ENCODE peak calls at places on chromosome 2, in ten cellular contexts. R is aorta; A is CD8-positive, alpha-beta memory T cell; E is NCI-H2029 treated with DMSO at 0.1 percent for 48 hours; P is CD4-positive, alpha-beta T cell; F is T-helper 2 cell; V is HT-29; M is NCI-H1417; H is A549; B is stimulated activated CD4-positive, alpha-beta T cell treated with anti-CD3 and anti-CD28 coated beads, Interleukin-15, amount 100 ng/mL, for 1 hour. D is an unnamed sample.

GRCh38 chr2:84748339-84748738 is 132.5 kb downstream of the TRABD2A start:
- DNase-seq in R (no peak), A (no peak), E (no peak), P (no peak), F (no peak), V (no peak), M (no peak), H (no peak), B (no peak), D (no peak)

GRCh38 chr2:70978388-70979357 is at the start of gene ANKRD53:
- DNase-seq in R (peak), A (no peak), E (peak), P (no peak), F (no peak), V (peak), M (peak), H (no peak), B (no peak), D (peak)

GRCh38 chr2:160694221-160694620 is 200.6 kb upstream of the RBMS1 start:
- DNase-seq in R (no peak), A (no peak), E (no peak), P (no peak), F (no peak), V (no peak), M (no peak), H (no peak), B (no peak), D (no peak)

GRCh38 chr2:172425336-172425735 is 2.0 kb upstream of the ITGA6 start:
- DNase-seq in R (no peak), A (no peak), E (no peak), P (no peak), F (no peak), V (no peak), M (no peak), H (no peak), B (no peak), D (no peak)

GRCh38 chr2:138029238-138029637 is 65.0 kb downstream of the HNMT start:
- DNase-seq in R (no peak), A (no peak), E (no peak), P (no peak), F (no peak), V (no peak), M (no peak), H (no peak), B (no peak), D (no peak)

GRCh38 chr2:233448220-233448559 is 93.9 kb downstream of the DGKD start:
- DNase-seq in R (peak), A (no peak), E (no peak), P (no peak), F (no peak), V (peak), M (no peak), H (no peak), B (no peak), D (no peak)

GRCh38 chr2:19362094-19362649 is 3.7 kb upstream of the OSR1 start:
- DNase-seq in R (no peak), A (peak), E (peak), P (no peak), F (peak), V (peak), M (peak), H (no peak), B (no peak), D (no peak)

GRCh38 chr2:127225186-127225960 is 5.3 kb upstream of the CYP27C1 start:
- DNase-seq in R (no peak), A (no peak), E (no peak), P (no peak), F (no peak), V (no peak), M (no peak), H (no peak), B (no peak), D (no peak)

GRCh38 chr2:9820020-9820973 is 23.0 kb upstream of the TAF1B start:
- DNase-seq in R (peak), A (no peak), E (no peak), P (no peak), F (no peak), V (peak), M (no peak), H (no peak), B (no peak), D (no peak)

GRCh38 chr2:86302320-86302719 is 35.1 kb downstream of the REEP1 start:
- DNase-seq in R (no peak), A (no peak), E (no peak), P (no peak), F (no peak), V (no peak), M (no peak), H (no peak), B (no peak), D (no peak)

GRCh38 chr2:231807020-231807419 is 20.8 kb downstream of the COPS7B start:
- DNase-seq in R (no peak), A (no peak), E (no peak), P (no peak), F (no peak), V (no peak), M (no peak), H (no peak), B (no peak), D (no peak)

GRCh38 chr2:240532032-240532775 is 25.6 kb downstream of the ANKMY1 start:
- DNase-seq in R (no peak), A (no peak), E (no peak), P (no peak), F (no peak), V (no peak), M (no peak), H (no peak), B (no peak), D (no peak)

GRCh38 chr2:166057363-166058169 is 70.3 kb downstream of the SCN1A start:
- DNase-seq in R (no peak), A (no peak), E (peak), P (no peak), F (no peak), V (peak), M (peak), H (no peak), B (no peak), D (no peak)

GRCh38 chr2:134634054-134634630 is 84.7 kb downstream of the TMEM163 start:
- DNase-seq in R (no peak), A (no peak), E (no peak), P (no peak), F (no peak), V (no peak), M (no peak), H (no peak), B (no peak), D (no peak)

GRCh38 chr2:120463527-120463926 is 117.6 kb downstream of the INHBB start:
- DNase-seq in R (peak), A (no peak), E (no peak), P (no peak), F (no peak), V (no peak), M (no peak), H (no peak), B (no peak), D (no peak)

GRCh38 chr2:57497489-57498096 is 549.0 kb upstream of the VRK2 start:
- DNase-seq in R (no peak), A (no peak), E (peak), P (no peak), F (no peak), V (peak), M (peak), H (peak), B (no peak), D (peak)

GRCh38 chr2:15177103-15177502 is 384.0 kb downstream of the NBAS start:
- DNase-seq in R (no peak), A (peak), E (no peak), P (peak), F (peak), V (no peak), M (no peak), H (no peak), B (peak), D (no peak)

GRCh38 chr2:44722002-44722625 is 219.4 kb upstream of the SIX3 start:
- DNase-seq in R (no peak), A (no peak), E (no peak), P (no peak), F (no peak), V (no peak), M (no peak), H (no peak), B (no peak), D (no peak)

GRCh38 chr2:230069418-230069817 is 694 bp upstream of the SLC16A14 start:
- DNase-seq in R (no peak), A (no peak), E (no peak), P (no peak), F (no peak), V (no peak), M (no peak), H (no peak), B (no peak), D (no peak)

GRCh38 chr2:119333360-119333759 is 33.3 kb downstream of the C2orf76 start:
- DNase-seq in R (no peak), A (no peak), E (no peak), P (no peak), F (no peak), V (no peak), M (no peak), H (no peak), B (no peak), D (no peak)

GRCh38 chr2:101808006-101808562 is 110.6 kb downstream of the MAP4K4 start:
- DNase-seq in R (no peak), A (no peak), E (no peak), P (no peak), F (no peak), V (no peak), M (no peak), H (no peak), B (no peak), D (no peak)

GRCh38 chr2:233221378-233222063 is 30.0 kb upstream of the ATG16L1 start:
- DNase-seq in R (no peak), A (no peak), E (no peak), P (no peak), F (no peak), V (no peak), M (no peak), H (no peak), B (no peak), D (no peak)

GRCh38 chr2:216692636-216693413 is 2.5 kb downstream of the IGFBP5 start:
- DNase-seq in R (peak), A (peak), E (peak), P (peak), F (no peak), V (no peak), M (peak), H (peak), B (peak), D (peak)

GRCh38 chr2:105977212-105977611 is 216.9 kb downstream of the UXS1 start:
- DNase-seq in R (no peak), A (no peak), E (no peak), P (no peak), F (no peak), V (peak), M (no peak), H (peak), B (peak), D (peak)

D was measured in hepatic stellate cell.